ENCODE peak calls at places on chromosomes 13 and 19, in four cellular contexts. One of them, this sample, is unnamed.
A peak's percentile ranks its signal among the peaks of the same experiment; 100 is the strongest.

GRCh38 chr13:33052446-33052845 is 36.2 kb downstream of the KL start:
- DNase-seq in activated T-cell treated with anti-CD3 and anti-CD28 coated beads, Interleukin-2, amount 50 U/mL, for 24 hours: no peak
- DNase-seq in AG09309: no peak
- DNase-seq in A172: no peak
- DNase-seq in this sample: peak; percentile 44

GRCh38 chr19:53432088-53432661 is 391 bp downstream of the ZNF761 start:
- DNase-seq in activated T-cell treated with anti-CD3 and anti-CD28 coated beads, Interleukin-2, amount 50 U/mL, for 24 hours: peak; percentile 60
- DNase-seq in A172: peak; percentile 25
- DNase-seq in AG09309: no peak
- DNase-seq in this sample: peak; percentile 9

GRCh38 chr19:41192574-41193419 is at the start of gene CYP2S1:
- DNase-seq in activated T-cell treated with anti-CD3 and anti-CD28 coated beads, Interleukin-2, amount 50 U/mL, for 24 hours: peak; percentile 51
- DNase-seq in AG09309: no peak
- DNase-seq in A172: peak; percentile 34
- DNase-seq in this sample: no peak

GRCh38 chr19:10694706-10695105 is 6.5 kb upstream of the QTRT1 start:
- DNase-seq in activated T-cell treated with anti-CD3 and anti-CD28 coated beads, Interleukin-2, amount 50 U/mL, for 24 hours: no peak
- DNase-seq in A172: no peak
- DNase-seq in AG09309: no peak
- DNase-seq in this sample: no peak

GRCh38 chr13:66329988-66330429 is 900.1 kb downstream of the PCDH9 start:
- DNase-seq in AG09309: no peak
- DNase-seq in A172: no peak
- DNase-seq in activated T-cell treated with anti-CD3 and anti-CD28 coated beads, Interleukin-2, amount 50 U/mL, for 24 hours: no peak
- DNase-seq in this sample: no peak

GRCh38 chr19:41606215-41606837 is 20.5 kb downstream of the CEACAM4 start:
- DNase-seq in A172: no peak
- DNase-seq in AG09309: no peak
- DNase-seq in activated T-cell treated with anti-CD3 and anti-CD28 coated beads, Interleukin-2, amount 50 U/mL, for 24 hours: no peak
- DNase-seq in this sample: no peak

GRCh38 chr13:99176309-99177276 is 24.1 kb upstream of the UBAC2 start:
- DNase-seq in A172: peak; percentile 59
- DNase-seq in AG09309: no peak
- DNase-seq in activated T-cell treated with anti-CD3 and anti-CD28 coated beads, Interleukin-2, amount 50 U/mL, for 24 hours: peak; percentile 82
- DNase-seq in this sample: no peak

GRCh38 chr19:17647071-17648020 is 40.8 kb downstream of the UNC13A start:
- DNase-seq in activated T-cell treated with anti-CD3 and anti-CD28 coated beads, Interleukin-2, amount 50 U/mL, for 24 hours: no peak
- DNase-seq in AG09309: no peak
- DNase-seq in A172: no peak
- DNase-seq in this sample: no peak

GRCh38 chr13:27960362-27961226 is 8.5 kb downstream of the CDX2 start:
- DNase-seq in A172: peak; percentile 4
- DNase-seq in AG09309: no peak
- DNase-seq in activated T-cell treated with anti-CD3 and anti-CD28 coated beads, Interleukin-2, amount 50 U/mL, for 24 hours: no peak
- DNase-seq in this sample: peak; percentile 13

GRCh38 chr13:94031609-94032008 is 447.9 kb downstream of the DCT start:
- DNase-seq in activated T-cell treated with anti-CD3 and anti-CD28 coated beads, Interleukin-2, amount 50 U/mL, for 24 hours: no peak
- DNase-seq in AG09309: peak; percentile 8
- DNase-seq in A172: no peak
- DNase-seq in this sample: no peak

GRCh38 chr19:8023371-8023770 is 17.9 kb upstream of the ELAVL1 start:
- DNase-seq in activated T-cell treated with anti-CD3 and anti-CD28 coated beads, Interleukin-2, amount 50 U/mL, for 24 hours: no peak
- DNase-seq in A172: no peak
- DNase-seq in AG09309: no peak
- DNase-seq in this sample: no peak

GRCh38 chr19:13835791-13836723 is 40.8 kb downstream of the ZSWIM4 start:
- DNase-seq in AG09309: no peak
- DNase-seq in activated T-cell treated with anti-CD3 and anti-CD28 coated beads, Interleukin-2, amount 50 U/mL, for 24 hours: no peak
- DNase-seq in A172: peak; percentile 53
- DNase-seq in this sample: no peak

GRCh38 chr19:29680447-29680846 is 15.2 kb downstream of the PLEKHF1 start:
- DNase-seq in A172: no peak
- DNase-seq in AG09309: no peak
- DNase-seq in activated T-cell treated with anti-CD3 and anti-CD28 coated beads, Interleukin-2, amount 50 U/mL, for 24 hours: peak; percentile 87
- DNase-seq in this sample: no peak

GRCh38 chr19:2561895-2562294 is 86.0 kb downstream of the GADD45B start:
- DNase-seq in AG09309: no peak
- DNase-seq in A172: no peak
- DNase-seq in activated T-cell treated with anti-CD3 and anti-CD28 coated beads, Interleukin-2, amount 50 U/mL, for 24 hours: peak; percentile 78
- DNase-seq in this sample: no peak

GRCh38 chr13:78193853-78194252 is 275.2 kb upstream of the EDNRB start:
- DNase-seq in A172: no peak
- DNase-seq in activated T-cell treated with anti-CD3 and anti-CD28 coated beads, Interleukin-2, amount 50 U/mL, for 24 hours: no peak
- DNase-seq in AG09309: no peak
- DNase-seq in this sample: no peak

GRCh38 chr13:40275636-40276035 is 390.8 kb downstream of the FOXO1 start:
- DNase-seq in A172: peak; percentile 48
- DNase-seq in activated T-cell treated with anti-CD3 and anti-CD28 coated beads, Interleukin-2, amount 50 U/mL, for 24 hours: no peak
- DNase-seq in AG09309: peak; percentile 34
- DNase-seq in this sample: no peak

GRCh38 chr13:114149774-114150740 is 17.6 kb upstream of the RASA3 start:
- DNase-seq in A172: no peak
- DNase-seq in AG09309: no peak
- DNase-seq in activated T-cell treated with anti-CD3 and anti-CD28 coated beads, Interleukin-2, amount 50 U/mL, for 24 hours: peak; percentile 35
- DNase-seq in this sample: no peak

GRCh38 chr19:35107541-35107939 is 8.1 kb upstream of the FXYD3 start:
- DNase-seq in AG09309: no peak
- DNase-seq in activated T-cell treated with anti-CD3 and anti-CD28 coated beads, Interleukin-2, amount 50 U/mL, for 24 hours: no peak
- DNase-seq in A172: peak; percentile 77
- DNase-seq in this sample: peak; percentile 34

GRCh38 chr13:24605923-24606372 is 74.3 kb upstream of the ATP12A start:
- DNase-seq in activated T-cell treated with anti-CD3 and anti-CD28 coated beads, Interleukin-2, amount 50 U/mL, for 24 hours: peak; percentile 69
- DNase-seq in AG09309: peak; percentile 23
- DNase-seq in A172: no peak
- DNase-seq in this sample: peak; percentile 13